ENCODE peak calls at places on chromosomes 7 and 10, in seven cellular contexts. P is WTC11, K is bronchial epithelial cell, U is D721Med, Q is BE2C, C is adrenal gland, M is fibroblast of mammary gland. R is an unnamed sample.

GRCh38 chr10:79321494-79321882 is 25.8 kb upstream of the PPIF start:
- DNase-seq in P (no peak), K (no peak), U (no peak), Q (no peak), C (no peak), M (no peak), R (no peak)

GRCh38 chr10:76085773-76086570 is 654.5 kb downstream of the LRMDA start:
- DNase-seq in P (no peak), K (no peak), U (no peak), Q (no peak), C (no peak), M (no peak), R (no peak)

GRCh38 chr7:7938471-7938870 is 30.1 kb upstream of the GLCCI1 start:
- DNase-seq in P (no peak), K (no peak), U (no peak), Q (no peak), C (no peak), M (no peak), R (no peak)

GRCh38 chr7:7710469-7710868 is 7.9 kb downstream of the RPA3 start:
- DNase-seq in P (no peak), K (no peak), U (no peak), Q (no peak), C (no peak), M (no peak), R (no peak)

GRCh38 chr7:148883233-148884048 is 650 bp downstream of the EZH2 start:
- DNase-seq in P (peak), K (no peak), U (no peak), Q (peak), C (peak), M (no peak), R (peak)

GRCh38 chr10:123666318-123667291 is at the start of gene GPR26:
- DNase-seq in P (peak), K (no peak), U (no peak), Q (no peak), C (no peak), M (no peak), R (no peak)

GRCh38 chr7:100882201-100882600 is 7.3 kb downstream of the SRRT start:
- DNase-seq in P (no peak), K (no peak), U (no peak), Q (no peak), C (no peak), M (no peak), R (no peak)

GRCh38 chr7:29622335-29623265 is 59.0 kb downstream of the PRR15 start:
- DNase-seq in P (no peak), K (peak), U (no peak), Q (no peak), C (no peak), M (peak), R (no peak)

GRCh38 chr10:106559442-106559841 is 605.1 kb downstream of the SORCS1 start:
- DNase-seq in P (no peak), K (no peak), U (no peak), Q (no peak), C (no peak), M (peak), R (no peak)

GRCh38 chr10:36109399-36110023 is 467.4 kb upstream of the FZD8 start:
- DNase-seq in P (no peak), K (no peak), U (no peak), Q (no peak), C (no peak), M (no peak), R (no peak)

GRCh38 chr7:39810204-39810642 is 139.8 kb upstream of the CDK13 start:
- DNase-seq in P (no peak), K (peak), U (no peak), Q (no peak), C (no peak), M (no peak), R (no peak)

GRCh38 chr7:129845178-129845971 is 107.4 kb downstream of the UBE2H start:
- DNase-seq in P (no peak), K (peak), U (no peak), Q (no peak), C (peak), M (peak), R (no peak)

GRCh38 chr10:57955076-57955475 is 312.6 kb downstream of the IPMK start:
- DNase-seq in P (no peak), K (no peak), U (no peak), Q (no peak), C (no peak), M (peak), R (no peak)

GRCh38 chr10:31158000-31158658 is 126.5 kb upstream of the ZNF438 start:
- DNase-seq in P (no peak), K (no peak), U (no peak), Q (no peak), C (no peak), M (peak), R (no peak)

GRCh38 chr7:13850185-13850752 is 139.2 kb downstream of the ETV1 start:
- DNase-seq in P (no peak), K (peak), U (no peak), Q (peak), C (no peak), M (peak), R (peak)

GRCh38 chr7:136105191-136105590 is 128.0 kb upstream of the MTPN start:
- DNase-seq in P (no peak), K (no peak), U (no peak), Q (no peak), C (no peak), M (no peak), R (no peak)

GRCh38 chr10:43421201-43421507 is 12.2 kb upstream of the HNRNPF start:
- DNase-seq in P (no peak), K (no peak), U (no peak), Q (no peak), C (no peak), M (no peak), R (no peak)

GRCh38 chr7:88546808-88547207 is 212.7 kb upstream of the ZNF804B start:
- DNase-seq in P (peak), K (peak), U (no peak), Q (peak), C (no peak), M (peak), R (no peak)
- TF ChIP-seq CTCF in P (peak), K (peak), U (peak), Q (peak), C (no peak), M (peak), R (no peak)

DNA sequence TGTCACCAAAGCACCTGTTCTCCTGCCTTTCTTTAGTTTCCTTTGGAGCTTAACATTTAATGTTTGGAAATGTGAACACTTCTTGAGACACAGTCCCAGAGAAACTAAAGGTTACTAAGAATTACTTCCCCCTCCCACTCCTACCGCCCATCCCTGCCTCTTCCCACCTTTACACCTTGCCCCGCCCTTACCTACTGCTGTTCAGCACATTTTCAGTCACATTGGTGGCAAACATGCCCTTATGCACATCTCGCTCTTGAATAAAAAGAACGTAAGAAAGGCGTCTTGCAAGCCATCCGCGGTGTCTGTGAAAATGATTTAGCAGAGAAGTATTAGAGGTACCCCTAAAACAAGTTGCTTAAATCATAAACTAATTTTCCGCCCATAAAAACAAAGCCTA is 8.2 kb downstream of the GPAM start:
- DNase-seq in P (no peak), K (no peak), U (no peak), Q (no peak), C (no peak), M (no peak), R (no peak)
- TF ChIP-seq CTCF in P (no peak), K (no peak), U (no peak), Q (no peak), C (no peak), M (no peak), R (no peak)

GRCh38 chr10:128242641-128243040 is 116.4 kb upstream of the MKI67 start:
- DNase-seq in P (peak), K (no peak), U (no peak), Q (peak), C (no peak), M (no peak), R (no peak)
- TF ChIP-seq CTCF in P (no peak), K (no peak), U (no peak), Q (peak), C (no peak), M (no peak), R (no peak)

DNA sequence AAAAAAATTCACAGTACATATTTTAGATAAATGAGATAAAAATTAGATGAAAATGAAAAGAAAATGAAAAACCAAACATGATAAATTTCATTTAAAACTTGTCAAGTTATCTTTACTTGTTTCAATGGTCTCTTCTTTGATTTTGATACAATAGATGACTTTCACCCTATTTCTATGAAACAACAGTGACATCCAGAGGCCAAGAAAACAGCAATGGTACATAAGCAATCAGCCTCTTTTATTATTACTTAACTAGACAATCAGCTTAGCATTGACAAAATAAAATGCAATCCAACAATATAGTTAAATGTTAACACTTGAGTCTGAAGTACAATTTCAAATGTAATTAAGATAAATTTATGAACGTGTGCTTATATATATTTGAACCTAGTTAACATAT is 74.8 kb upstream of the GPR37 start:
- DNase-seq in P (no peak), K (no peak), U (no peak), Q (no peak), C (no peak), M (peak), R (no peak)
- TF ChIP-seq CTCF in P (no peak), K (no peak), U (peak), Q (peak), C (no peak), M (no peak), R (no peak)

GRCh38 chr7:55964261-55964801 is at the start of gene NIPSNAP2:
- DNase-seq in P (peak), K (no peak), U (peak), Q (peak), C (peak), M (peak), R (peak)
- TF ChIP-seq CTCF in P (peak), K (peak), U (peak), Q (peak), C (no peak), M (no peak), R (peak)

GRCh38 chr10:16518822-16519221 is 2.9 kb downstream of the C1QL3 start:
- DNase-seq in P (no peak), K (no peak), U (no peak), Q (no peak), C (no peak), M (peak), R (no peak)

GRCh38 chr10:16521311-16522016 is at the start of gene C1QL3:
- DNase-seq in P (peak), K (no peak), U (no peak), Q (no peak), C (no peak), M (peak), R (no peak)

GRCh38 chr10:16519908-16520861 is 1.5 kb downstream of the C1QL3 start:
- DNase-seq in P (peak), K (no peak), U (no peak), Q (no peak), C (no peak), M (no peak), R (no peak)

GRCh38 chr10:16519250-16519907 is 2.3 kb downstream of the C1QL3 start:
- DNase-seq in P (peak), K (no peak), U (no peak), Q (no peak), C (no peak), M (no peak), R (no peak)

GRCh38 chr10:16520900-16521299 is 779 bp downstream of the C1QL3 start:
- DNase-seq in P (peak), K (no peak), U (no peak), Q (no peak), C (no peak), M (peak), R (no peak)
- TF ChIP-seq CTCF in P (no peak), K (peak), U (peak), Q (no peak), C (no peak), M (peak), R (no peak)

GRCh38 chr7:74324499-74325229 is 35.5 kb downstream of the CLIP2 start:
- DNase-seq in P (no peak), K (no peak), U (no peak), Q (no peak), C (no peak), M (no peak), R (no peak)
- TF ChIP-seq CTCF in P (no peak), K (no peak), U (no peak), Q (no peak), C (no peak), M (no peak), R (no peak)

GRCh38 chr10:126906704-126907422 is 1.6 kb downstream of the DOCK1 start:
- DNase-seq in P (no peak), K (no peak), U (no peak), Q (no peak), C (no peak), M (no peak), R (no peak)

GRCh38 chr10:126908729-126909526 is 3.7 kb downstream of the DOCK1 start:
- DNase-seq in P (no peak), K (no peak), U (no peak), Q (no peak), C (no peak), M (no peak), R (no peak)

GRCh38 chr10:126908225-126908624 is 3.0 kb downstream of the DOCK1 start:
- DNase-seq in P (no peak), K (no peak), U (no peak), Q (no peak), C (no peak), M (no peak), R (no peak)

GRCh38 chr10:126905776-126906703 is 812 bp downstream of the DOCK1 start:
- DNase-seq in P (peak), K (no peak), U (no peak), Q (no peak), C (no peak), M (no peak), R (no peak)

GRCh38 chr10:126907423-126907970 is 2.3 kb downstream of the DOCK1 start:
- DNase-seq in P (no peak), K (no peak), U (no peak), Q (no peak), C (no peak), M (no peak), R (no peak)
- TF ChIP-seq CTCF in P (no peak), K (no peak), U (no peak), Q (no peak), C (no peak), M (no peak), R (no peak)

DNA sequence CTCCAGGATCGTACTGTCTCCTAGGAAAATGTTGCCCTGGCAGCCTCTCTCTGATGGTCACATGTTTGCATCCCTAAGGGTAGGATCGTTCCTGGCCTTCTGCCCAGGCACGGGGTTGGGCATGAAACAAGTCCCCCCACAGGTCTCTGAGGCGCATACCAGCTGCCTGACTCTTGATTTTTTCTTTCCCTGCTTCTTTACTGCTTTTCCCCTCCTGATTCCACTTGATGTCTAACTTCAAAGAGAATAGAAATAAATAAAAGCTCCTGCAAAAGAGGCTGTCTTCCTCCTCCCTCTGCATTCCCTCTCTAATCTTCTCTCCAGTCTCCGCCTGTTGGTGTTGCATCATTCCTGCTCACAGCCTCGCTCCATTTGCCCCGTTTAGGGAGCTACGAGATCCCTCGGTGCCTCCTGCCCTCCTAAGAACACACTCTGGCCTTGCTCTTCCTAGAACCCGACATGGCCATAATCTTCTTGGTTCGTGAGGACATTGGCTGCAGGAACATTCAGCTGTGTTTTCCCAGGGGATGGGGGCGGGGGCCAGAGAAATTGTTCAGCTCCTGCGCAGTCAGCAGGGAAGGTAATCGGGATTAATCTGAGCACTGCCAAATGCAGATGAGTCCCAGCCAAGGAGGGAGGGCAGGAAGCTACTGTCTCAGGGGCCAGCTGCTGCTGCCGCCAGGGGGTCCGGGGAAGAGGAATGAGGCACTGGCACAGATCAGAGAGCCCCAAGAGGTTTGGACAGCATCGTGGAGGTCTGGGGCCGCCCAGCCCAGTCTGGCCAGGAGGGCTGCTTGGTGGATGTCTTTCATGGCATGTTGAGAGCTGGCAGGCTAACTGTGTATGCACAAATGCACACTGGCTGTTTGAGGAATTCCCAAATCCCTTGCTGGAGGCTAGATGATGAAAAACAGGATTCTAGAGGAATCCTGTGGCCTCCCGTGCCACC is 26.1 kb downstream of the LEP start:
- DNase-seq in P (peak), K (peak), U (peak), Q (peak), C (peak), M (peak), R (no peak)
- TF ChIP-seq CTCF in P (no peak), K (no peak), U (peak), Q (peak), C (no peak), M (no peak), R (no peak)

GRCh38 chr7:107842213-107842612 is 39.2 kb upstream of the SLC26A3 start:
- DNase-seq in P (no peak), K (no peak), U (no peak), Q (no peak), C (no peak), M (no peak), R (no peak)
- TF ChIP-seq CTCF in P (no peak), K (no peak), U (no peak), Q (no peak), C (no peak), M (no peak), R (no peak)

R was measured in natural killer cell.